ENCODE peak calls at places on chromosomes 3 and 15, in eight cellular contexts. G is NT2/D1; R is H9; V is IMR-90; P is CD4-positive, CD25-positive, alpha-beta regulatory T cell; H is fibroblast of lung; I is transverse colon; O is CD8-positive, alpha-beta memory T cell. M is an unnamed sample. For H3K9me3, the result is how much of the 10 kb centered on the place peaks cover.

GRCh38 chr3:32307591-32307990 is 69.1 kb downstream of the CMTM8 start:
- DNase-seq in G (no peak), R (no peak), V (no peak), P (no peak), H (no peak), I (no peak), O (no peak), M (no peak)

GRCh38 chr3:27079427-27080105 is 289.6 kb downstream of the NEK10 start:
- DNase-seq in G (no peak), R (no peak), V (no peak), P (no peak), H (peak), I (no peak), O (no peak), M (no peak)

GRCh38 chr3:48629894-48630293 is 5.4 kb downstream of the SLC26A6 start:
- DNase-seq in G (no peak), R (no peak), V (no peak), P (no peak), H (no peak), I (no peak), O (no peak), M (no peak)

GRCh38 chr15:63491116-63491817 is 13.1 kb upstream of the USP3 start:
- DNase-seq in G (no peak), R (no peak), V (no peak), P (no peak), H (no peak), I (no peak), O (no peak), M (no peak)

GRCh38 chr3:23607184-23607847 is 198.4 kb upstream of the UBE2E1 start:
- DNase-seq in G (no peak), R (no peak), V (peak), P (no peak), H (no peak), I (no peak), O (no peak), M (no peak)

GRCh38 chr3:39250116-39250747 is 29.6 kb downstream of the CX3CR1 start:
- DNase-seq in G (no peak), R (no peak), V (no peak), P (no peak), H (no peak), I (no peak), O (no peak), M (no peak)

GRCh38 chr3:101036213-101036618 is 43.0 kb upstream of the ABI3BP start:
- DNase-seq in G (peak), R (peak), V (peak), P (no peak), H (peak), I (no peak), O (no peak), M (no peak)

GRCh38 chr3:195221015-195221853 is 49.7 kb downstream of the XXYLT1 start:
- DNase-seq in G (no peak), R (no peak), V (peak), P (no peak), H (peak), I (no peak), O (no peak), M (no peak)

GRCh38 chr3:172155880-172156279 is 116.5 kb downstream of the FNDC3B start:
- DNase-seq in G (no peak), R (no peak), V (no peak), P (no peak), H (no peak), I (no peak), O (no peak), M (no peak)

GRCh38 chr3:74613566-74613965 is 893 bp downstream of the CNTN3 start:
- DNase-seq in G (no peak), R (no peak), V (peak), P (no peak), H (no peak), I (peak), O (no peak), M (no peak)

GRCh38 chr15:51888593-51889195 is 59.2 kb downstream of the TMOD3 start:
- DNase-seq in G (no peak), R (no peak), V (peak), P (no peak), H (peak), I (no peak), O (no peak), M (no peak)

GRCh38 chr3:95627697-95628096 is 1186.7 kb upstream of the EPHA6 start:
- DNase-seq in G (no peak), R (no peak), V (no peak), P (no peak), H (no peak), I (no peak), O (no peak), M (no peak)

GRCh38 chr3:14386254-14386653 is 16.2 kb upstream of the SLC6A6 start:
- DNase-seq in G (no peak), R (no peak), V (no peak), P (no peak), H (no peak), I (no peak), O (no peak), M (no peak)

GRCh38 chr3:102238362-102238761 is 196.5 kb upstream of the ZPLD1 start:
- DNase-seq in G (peak), R (peak), V (no peak), P (no peak), H (no peak), I (peak), O (no peak), M (no peak)

GRCh38 chr3:137767146-137768020 is 3.3 kb downstream of the SOX14 start:
- DNase-seq in G (peak), R (peak), V (no peak), P (no peak), H (no peak), I (no peak), O (no peak), M (no peak)

GRCh38 chr15:83959477-83959876 is 276.1 kb upstream of the GOLGA6L4 start:
- DNase-seq in G (no peak), R (no peak), V (no peak), P (no peak), H (no peak), I (no peak), O (no peak), M (no peak)

GRCh38 chr3:52314495-52314894 is 1.6 kb upstream of the DNAH1 start:
- DNase-seq in G (no peak), R (no peak), V (no peak), P (no peak), H (peak), I (no peak), O (no peak), M (no peak)

GRCh38 chr15:92959219-92959618 is 59.1 kb downstream of the CHD2 start:
- DNase-seq in G (no peak), R (no peak), V (no peak), P (no peak), H (no peak), I (no peak), O (no peak), M (no peak)

GRCh38 chr3:121970047-121970446 is 52.0 kb downstream of the ILDR1 start:
- DNase-seq in G (no peak), R (no peak), V (peak), P (no peak), H (no peak), I (no peak), O (no peak), M (no peak)

GRCh38 chr15:51077565-51078153 is 17.0 kb downstream of the TNFAIP8L3 start:
- DNase-seq in G (peak), R (peak), V (no peak), P (peak), H (peak), I (peak), O (no peak), M (peak)

GRCh38 chr3:184656991-184657669 is 54.7 kb downstream of the MAGEF1 start:
- DNase-seq in G (peak), R (no peak), V (peak), P (no peak), H (no peak), I (no peak), O (no peak), M (no peak)

GRCh38 chr15:42994546-42994945 is 74.0 kb upstream of the TTBK2 start:
- DNase-seq in G (no peak), R (no peak), V (peak), P (no peak), H (peak), I (no peak), O (no peak), M (no peak)

GRCh38 chr3:127496256-127496655 is 94.3 kb downstream of the TPRA1 start:
- DNase-seq in G (no peak), R (no peak), V (no peak), P (no peak), H (no peak), I (no peak), O (no peak), M (no peak)

GRCh38 chr15:72176155-72176554 is 21.4 kb downstream of the GRAMD2A start:
- DNase-seq in G (no peak), R (no peak), V (no peak), P (no peak), H (no peak), I (no peak), O (no peak), M (no peak)

GRCh38 chr3:149367021-149367840 is 10.2 kb downstream of the TM4SF1 start:
- DNase-seq in G (no peak), R (no peak), V (peak), P (no peak), H (no peak), I (peak), O (no peak), M (no peak)

GRCh38 chr3:126355777-126356372 is 1.3 kb downstream of the KLF15 start:
- DNase-seq in G (peak), R (peak), V (peak), P (no peak), H (peak), I (peak), O (no peak), M (no peak)

GRCh38 chr3:48398701-48399386 is 26.8 kb downstream of the FBXW12 start:
- DNase-seq in G (no peak), R (peak), V (no peak), P (no peak), H (no peak), I (no peak), O (no peak), M (no peak)

DNA sequence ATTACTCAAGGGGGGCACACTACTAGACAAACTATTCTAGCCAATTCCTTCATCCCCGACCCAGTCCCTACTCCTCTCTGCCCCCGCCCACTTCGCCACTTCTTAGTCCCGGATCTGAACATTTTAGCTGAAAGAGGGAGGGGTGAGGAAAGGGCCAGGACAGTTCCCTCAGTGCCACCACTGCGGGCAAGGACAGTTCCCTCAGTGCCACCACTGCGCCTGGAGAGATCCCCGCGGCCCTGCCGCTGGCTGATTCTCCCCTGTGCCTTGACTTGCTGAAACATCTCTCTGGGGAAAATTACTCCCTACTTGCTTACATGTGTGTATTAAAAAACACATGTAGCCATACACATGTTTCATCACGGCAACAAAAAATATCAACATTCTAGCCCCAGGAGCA is 11.3 kb downstream of the SOX2 start:
- DNase-seq in G (no peak), R (no peak), V (no peak), P (no peak), H (no peak), I (no peak), O (no peak), M (no peak)
- H3K9me3 ChIP-seq in G (under half), R (under half), V (under half), P (under half), H (under half), I (under half), O (under half), M (under half)

DNA sequence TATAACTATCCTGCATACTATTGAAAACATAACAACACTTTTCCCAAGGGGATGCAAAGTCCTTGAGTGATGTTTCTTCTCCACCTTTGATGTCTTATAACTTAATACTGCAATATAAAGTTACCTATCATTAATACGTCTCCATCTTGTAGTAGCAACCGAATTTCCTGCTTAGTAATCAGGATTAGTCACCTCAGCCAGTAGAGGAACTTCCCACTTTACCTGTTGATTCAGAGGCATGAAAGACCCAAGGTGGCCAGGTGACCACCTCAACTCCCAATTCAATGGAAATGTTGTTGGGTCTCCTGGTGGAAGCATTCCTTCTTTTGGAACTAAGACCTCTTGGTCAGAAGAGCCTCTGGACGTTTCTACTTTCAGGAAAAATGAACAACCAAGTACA is 3.5 kb upstream of the TMCC1 start:
- DNase-seq in G (no peak), R (no peak), V (no peak), P (no peak), H (no peak), I (no peak), O (no peak), M (no peak)
- H3K9me3 ChIP-seq in G (under half), R (under half), V (under half), P (under half), H (under half), I (under half), O (under half), M (under half)

GRCh38 chr3:132378-132777 is 64.2 kb upstream of the CHL1 start:
- DNase-seq in G (no peak), R (no peak), V (no peak), P (no peak), H (no peak), I (no peak), O (no peak), M (no peak)
- H3K9me3 ChIP-seq in G (under half), R (under half), V (under half), P (under half), H (under half), I (under half), O (under half), M (under half)

DNA sequence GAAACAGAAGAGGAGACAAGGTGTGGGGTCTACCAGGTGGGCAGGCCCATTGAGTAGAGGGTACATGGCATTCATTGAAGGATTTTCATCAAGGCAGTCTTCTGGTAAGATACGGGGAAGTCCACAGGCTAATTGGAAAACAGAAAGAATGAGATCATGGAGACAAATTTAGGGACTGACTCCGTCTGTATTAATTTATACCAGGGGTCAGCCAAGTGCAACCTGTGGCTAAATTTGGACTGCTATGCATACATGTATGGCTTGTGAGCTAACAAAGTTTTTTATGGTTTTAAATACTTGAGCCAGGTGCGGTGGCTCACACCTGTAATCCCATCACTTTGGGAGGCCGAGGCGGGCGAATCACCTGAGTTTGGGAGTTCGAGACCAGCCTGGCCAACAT is 21.1 kb upstream of the SNRPN start:
- DNase-seq in G (no peak), R (no peak), V (no peak), P (no peak), H (no peak), I (no peak), O (no peak), M (no peak)
- H3K9me3 ChIP-seq in G (under half), R (under half), V (under half), P (under half), H (under half), I (under half), O (under half), M (under half)

GRCh38 chr3:21226086-21226485 is 524.9 kb downstream of the ZNF385D start:
- DNase-seq in G (no peak), R (no peak), V (no peak), P (no peak), H (no peak), I (no peak), O (no peak), M (no peak)
- H3K9me3 ChIP-seq in G (under half), R (under half), V (under half), P (under half), H (under half), I (under half), O (under half), M (under half)

GRCh38 chr3:8813411-8813810 is 44.0 kb upstream of the OXTR start:
- DNase-seq in G (no peak), R (no peak), V (no peak), P (no peak), H (no peak), I (no peak), O (no peak), M (no peak)

GRCh38 chr3:8816106-8816505 is 46.7 kb upstream of the OXTR start:
- DNase-seq in G (no peak), R (no peak), V (peak), P (no peak), H (no peak), I (no peak), O (no peak), M (no peak)

GRCh38 chr3:8822141-8822540 is 52.7 kb upstream of the OXTR start:
- DNase-seq in G (no peak), R (no peak), V (peak), P (no peak), H (peak), I (no peak), O (no peak), M (no peak)

DNA sequence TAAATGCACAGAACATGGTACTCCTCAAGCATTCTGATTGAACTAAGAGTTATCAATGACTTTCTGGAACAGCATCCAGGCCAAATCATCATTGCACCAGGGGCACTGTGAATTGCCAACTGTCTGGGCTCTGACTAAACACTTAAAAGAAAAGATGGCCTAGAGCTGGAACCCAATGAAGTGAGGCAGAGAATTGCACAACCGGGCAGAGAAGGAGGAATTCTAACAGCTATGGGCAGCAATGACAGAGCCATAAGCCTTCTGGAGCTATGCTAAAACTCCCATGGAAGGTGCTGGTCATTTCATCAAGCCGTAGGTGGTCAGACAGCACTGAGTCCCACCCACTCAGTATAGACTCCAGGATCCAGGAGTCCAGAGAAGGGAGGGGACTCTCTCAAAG is 48.1 kb upstream of the OXTR start:
- DNase-seq in G (no peak), R (no peak), V (no peak), P (no peak), H (no peak), I (no peak), O (no peak), M (no peak)
- H3K9me3 ChIP-seq in G (under half), R (under half), V (under half), P (under half), H (under half), I (under half), O (under half), M (under half)